ENCODE peak calls at places on chromosomes 13 and 19, in four cellular contexts. O is aorta, M is stomach, Q is spleen. S is an unnamed sample.

GRCh38 chr13:49643003-49643651 is 14.8 kb downstream of the ARL11 start:
- DNase-seq in Q (no peak), M (no peak), O (no peak), S (no peak)

GRCh38 chr13:32969516-32969941 is 46.7 kb upstream of the KL start:
- DNase-seq in Q (no peak), O (no peak), M (no peak), S (no peak)

GRCh38 chr19:15455996-15456395 is 6.2 kb upstream of the WIZ start:
- DNase-seq in Q (no peak), O (no peak), M (no peak), S (no peak)

GRCh38 chr19:28715157-28715556 is 497.8 kb downstream of the UQCRFS1 start:
- DNase-seq in M (no peak), O (no peak), Q (no peak), S (no peak)

GRCh38 chr13:20383058-20383457 is 142.6 kb downstream of the CRYL1 start:
- DNase-seq in M (no peak), O (no peak), Q (no peak), S (no peak)

GRCh38 chr13:79442221-79442620 is 36.2 kb upstream of the RBM26 start:
- DNase-seq in Q (no peak), O (no peak), M (no peak), S (no peak)

GRCh38 chr13:99468971-99469545 is 32.2 kb upstream of the TM9SF2 start:
- DNase-seq in O (no peak), M (no peak), Q (no peak), S (no peak)

GRCh38 chr19:44960906-44961734 is 5.9 kb downstream of the CLPTM1 start:
- DNase-seq in O (no peak), Q (no peak), M (no peak), S (no peak)

GRCh38 chr13:35630551-35631275 is 154.2 kb upstream of the MAB21L1 start:
- DNase-seq in Q (no peak), O (no peak), M (no peak), S (no peak)

GRCh38 chr19:29031216-29031615 is 181.7 kb downstream of the UQCRFS1 start:
- DNase-seq in M (no peak), O (no peak), Q (no peak), S (no peak)

GRCh38 chr19:46759817-46760333 is 13.6 kb upstream of the STRN4 start:
- DNase-seq in M (no peak), Q (no peak), O (no peak), S (no peak)

GRCh38 chr13:21225082-21225481 is 48.6 kb downstream of the MRPL57 start:
- DNase-seq in M (no peak), Q (no peak), O (no peak), S (no peak)

GRCh38 chr19:41321204-41321599 is 11.2 kb downstream of the CCDC97 start:
- DNase-seq in M (no peak), O (no peak), Q (no peak), S (no peak)

GRCh38 chr19:55681131-55682087 is 6.4 kb downstream of the EPN1 start:
- DNase-seq in O (no peak), Q (no peak), M (no peak), S (no peak)
- H3K27ac ChIP-seq in O (no peak), Q (no peak), M (peak), S (no peak)

GRCh38 chr19:13055213-13056051 is 47.2 kb downstream of the LYL1 start:
- DNase-seq in O (peak), Q (no peak), M (peak), S (no peak)

GRCh38 chr19:13057744-13058143 is 44.9 kb downstream of the LYL1 start:
- DNase-seq in M (no peak), Q (no peak), O (no peak), S (no peak)

GRCh38 chr19:13056052-13056660 is 46.5 kb downstream of the LYL1 start:
- DNase-seq in Q (no peak), O (peak), M (peak), S (no peak)

GRCh38 chr19:13058951-13059660 is 43.6 kb downstream of the LYL1 start:
- DNase-seq in O (no peak), M (no peak), Q (no peak), S (no peak)

GRCh38 chr19:13057147-13057572 is 45.5 kb downstream of the LYL1 start:
- DNase-seq in Q (no peak), O (no peak), M (peak), S (no peak)
- H3K27ac ChIP-seq in Q (no peak), O (peak), M (peak), S (peak)

GRCh38 chr13:29906432-29907011 is 56.1 kb upstream of the UBL3 start:
- DNase-seq in Q (no peak), M (no peak), O (no peak), S (no peak)

GRCh38 chr13:29905845-29906244 is 55.4 kb upstream of the UBL3 start:
- DNase-seq in M (peak), Q (no peak), O (no peak), S (no peak)

GRCh38 chr13:29903524-29903923 is 53.1 kb upstream of the UBL3 start:
- DNase-seq in Q (no peak), M (no peak), O (no peak), S (no peak)

GRCh38 chr13:29901714-29902631 is 51.6 kb upstream of the UBL3 start:
- DNase-seq in Q (no peak), M (no peak), O (no peak), S (no peak)

GRCh38 chr13:29902632-29903305 is 52.4 kb upstream of the UBL3 start:
- DNase-seq in O (no peak), M (no peak), Q (no peak), S (no peak)
- H3K27ac ChIP-seq in O (no peak), M (no peak), Q (peak), S (no peak)

GRCh38 chr19:1401138-1401888 is at the start of gene GAMT:
- DNase-seq in M (no peak), Q (peak), O (no peak), S (no peak)
- H3K27ac ChIP-seq in M (peak), Q (no peak), O (no peak), S (peak)

GRCh38 chr13:44853641-44854040 is 135.6 kb downstream of the NUFIP1 start:
- DNase-seq in M (peak), O (no peak), Q (no peak), S (no peak)
- H3K27ac ChIP-seq in M (peak), O (no peak), Q (no peak), S (no peak)

S was measured in caudate nucleus.